ENCODE peak calls at places on chromosomes 6 and 20, in eight cellular contexts. O is fibroblast of mammary gland, P is germinal center, N is H9, J is GM12892, C is head of caudate nucleus, X is spleen, I is breast epithelium. Y is an unnamed sample.

GRCh38 chr6:90004511-90004910 is 110.2 kb downstream of the GJA10 start:
- DNase-seq in N (no peak), X (no peak), I (no peak), P (no peak), O (no peak), C (no peak), J (no peak), Y (no peak)

GRCh38 chr6:13217206-13217905 is 111.0 kb downstream of the TBC1D7 start:
- DNase-seq in P (no peak), X (no peak), J (no peak), N (no peak), O (no peak), I (no peak), C (no peak), Y (peak)

GRCh38 chr20:38649275-38649891 is 47.8 kb downstream of the ARHGAP40 start:
- DNase-seq in J (no peak), C (peak), P (no peak), O (peak), N (peak), I (no peak), X (no peak), Y (peak)

GRCh38 chr6:56732517-56732916 is 89.8 kb upstream of the DST start:
- DNase-seq in O (no peak), N (no peak), J (no peak), C (no peak), I (no peak), P (no peak), X (no peak), Y (no peak)

GRCh38 chr6:132934496-132934895 is 120.1 kb downstream of the RPS12 start:
- DNase-seq in I (no peak), J (no peak), X (no peak), O (peak), C (no peak), P (no peak), N (no peak), Y (no peak)

GRCh38 chr6:4459032-4459431 is 317.2 kb upstream of the CDYL start:
- DNase-seq in O (peak), N (no peak), X (no peak), I (no peak), J (no peak), P (no peak), C (no peak), Y (peak)

GRCh38 chr20:39133205-39133604 is 171.1 kb downstream of the DHX35 start:
- DNase-seq in J (no peak), N (no peak), P (no peak), X (no peak), C (no peak), O (no peak), I (no peak), Y (no peak)

GRCh38 chr20:48824830-48825550 is 2.8 kb downstream of the PREX1 start:
- DNase-seq in N (no peak), P (no peak), X (no peak), O (no peak), C (no peak), J (no peak), I (no peak), Y (no peak)

GRCh38 chr6:165804331-165805066 is 141.5 kb upstream of the PDE10A start:
- DNase-seq in P (no peak), C (peak), X (no peak), J (no peak), O (peak), N (peak), I (no peak), Y (no peak)

GRCh38 chr6:168243812-168244376 is 75.7 kb downstream of the DACT2 start:
- DNase-seq in C (no peak), P (no peak), J (no peak), I (no peak), N (no peak), O (no peak), X (no peak), Y (no peak)

GRCh38 chr20:43528258-43528875 is 20.9 kb downstream of the L3MBTL1 start:
- DNase-seq in N (no peak), P (no peak), J (no peak), X (no peak), C (no peak), O (no peak), I (peak), Y (no peak)

GRCh38 chr6:88161921-88162320 is 4.2 kb downstream of the CNR1 start:
- DNase-seq in J (no peak), P (no peak), C (no peak), O (no peak), X (no peak), I (no peak), N (no peak), Y (no peak)

GRCh38 chr20:33246077-33246476 is 10.3 kb downstream of the BPIFA1 start:
- DNase-seq in P (no peak), C (no peak), J (no peak), O (no peak), X (no peak), I (no peak), N (no peak), Y (no peak)

GRCh38 chr6:75611702-75612375 is 10.2 kb downstream of the SENP6 start:
- DNase-seq in P (no peak), C (no peak), N (no peak), X (no peak), O (peak), J (no peak), I (no peak), Y (peak)

GRCh38 chr6:106858653-106859092 is 115.9 kb downstream of the CD24 start:
- DNase-seq in J (no peak), O (peak), C (no peak), N (no peak), P (no peak), I (no peak), X (no peak), Y (peak)

GRCh38 chr20:34982270-34983088 is 26.8 kb downstream of the MYH7B start:
- DNase-seq in P (no peak), O (no peak), C (no peak), I (no peak), N (no peak), X (peak), J (no peak), Y (no peak)

GRCh38 chr6:31083742-31084354 is 28.5 kb downstream of the C6orf15 start:
- DNase-seq in N (peak), I (no peak), X (no peak), O (peak), C (no peak), P (peak), J (no peak), Y (peak)

GRCh38 chr6:52503344-52503747 is 73.5 kb downstream of the TRAM2 start:
- DNase-seq in J (no peak), I (no peak), C (no peak), X (no peak), O (no peak), P (no peak), N (peak), Y (peak)

GRCh38 chr6:83592770-83593394 is 80.5 kb downstream of the PRSS35 start:
- DNase-seq in I (no peak), N (peak), P (no peak), J (no peak), X (no peak), O (peak), C (no peak), Y (peak)

GRCh38 chr20:60086936-60087562 is 128.8 kb downstream of the CDH26 start:
- DNase-seq in P (no peak), I (no peak), O (no peak), J (no peak), N (no peak), C (no peak), X (no peak), Y (peak)

GRCh38 chr20:57959018-57959417 is 249.2 kb upstream of the PMEPA1 start:
- DNase-seq in X (no peak), O (no peak), P (no peak), C (no peak), I (no peak), N (no peak), J (no peak), Y (no peak)